ENCODE peak calls at places on chromosomes 7 and 10, in nine cellular contexts. E is GM06990; F is Peyer's patch; B is uterus; Q is mesothelial cell of epicardium; X is CD8-positive, alpha-beta T cell; A is AG09309; O is OCI-LY7; N is endodermal cell. W is an unnamed sample.

GRCh38 chr10:85979598-85979997 is 387.0 kb downstream of the GRID1 start:
- DNase-seq in E (no peak), F (no peak), B (no peak), Q (no peak), X (no peak), A (no peak), O (no peak), N (peak), W (no peak)

GRCh38 chr7:148650232-148650858 is 48.4 kb upstream of the CUL1 start:
- DNase-seq in E (no peak), F (no peak), B (no peak), Q (no peak), X (no peak), A (peak), O (no peak), N (no peak), W (no peak)

GRCh38 chr7:23373151-23374004 is 74.2 kb downstream of the MALSU1 start:
- DNase-seq in E (peak), F (peak), B (no peak), Q (no peak), X (peak), A (no peak), O (peak), N (no peak), W (peak)

GRCh38 chr10:96047004-96047649 is 3.7 kb downstream of the CCNJ start:
- DNase-seq in E (no peak), F (no peak), B (no peak), Q (no peak), X (no peak), A (no peak), O (peak), N (no peak), W (no peak)

GRCh38 chr10:97903128-97904025 is 53.7 kb downstream of the GOLGA7B start:
- DNase-seq in E (no peak), F (no peak), B (no peak), Q (no peak), X (no peak), A (no peak), O (no peak), N (no peak), W (no peak)

GRCh38 chr10:132374176-132374575 is 22.8 kb upstream of the PWWP2B start:
- DNase-seq in E (no peak), F (no peak), B (peak), Q (peak), X (no peak), A (no peak), O (no peak), N (no peak), W (no peak)

GRCh38 chr10:21402606-21403083 is 122.8 kb downstream of the SKIDA1 start:
- DNase-seq in E (no peak), F (no peak), B (no peak), Q (no peak), X (no peak), A (peak), O (no peak), N (no peak), W (no peak)

GRCh38 chr10:19932806-19933371 is 116.7 kb downstream of the PLXDC2 start:
- DNase-seq in E (no peak), F (no peak), B (no peak), Q (no peak), X (no peak), A (no peak), O (no peak), N (no peak), W (no peak)

GRCh38 chr10:97407211-97407951 is 6.2 kb upstream of the RRP12 start:
- DNase-seq in E (peak), F (peak), B (peak), Q (no peak), X (peak), A (peak), O (peak), N (peak), W (peak)

GRCh38 chr10:13894412-13895093 is 307.8 kb downstream of the PRPF18 start:
- DNase-seq in E (no peak), F (no peak), B (no peak), Q (no peak), X (no peak), A (no peak), O (no peak), N (peak), W (no peak)

GRCh38 chr7:55006499-55006898 is 12.3 kb upstream of the EGFR start:
- DNase-seq in E (no peak), F (no peak), B (no peak), Q (no peak), X (no peak), A (no peak), O (no peak), N (peak), W (no peak)

GRCh38 chr7:39428221-39428620 is 138.0 kb upstream of the YAE1 start:
- DNase-seq in E (no peak), F (no peak), B (no peak), Q (no peak), X (no peak), A (peak), O (no peak), N (no peak), W (no peak)

GRCh38 chr7:151439855-151440798 is at the start of gene CRYGN:
- DNase-seq in E (no peak), F (no peak), B (peak), Q (no peak), X (peak), A (no peak), O (no peak), N (peak), W (no peak)

GRCh38 chr10:119207713-119208552 is 562 bp downstream of the GRK5 start:
- DNase-seq in E (peak), F (peak), B (peak), Q (no peak), X (peak), A (no peak), O (peak), N (peak), W (no peak)

GRCh38 chr10:47239211-47239610 is 60.8 kb upstream of the GDF10 start:
- DNase-seq in E (no peak), F (no peak), B (no peak), Q (no peak), X (no peak), A (no peak), O (no peak), N (peak), W (no peak)

GRCh38 chr10:80518807-80519360 is 18.8 kb upstream of the SH2D4B start:
- DNase-seq in E (no peak), F (no peak), B (no peak), Q (no peak), X (no peak), A (no peak), O (no peak), N (no peak), W (no peak)

GRCh38 chr10:72597897-72598296 is 28.0 kb downstream of the MICU1 start:
- DNase-seq in E (peak), F (no peak), B (no peak), Q (no peak), X (no peak), A (no peak), O (no peak), N (no peak), W (peak)

GRCh38 chr7:27242580-27243339 is at the start of gene EVX1:
- DNase-seq in E (no peak), F (no peak), B (no peak), Q (no peak), X (peak), A (no peak), O (no peak), N (peak), W (no peak)

DNA sequence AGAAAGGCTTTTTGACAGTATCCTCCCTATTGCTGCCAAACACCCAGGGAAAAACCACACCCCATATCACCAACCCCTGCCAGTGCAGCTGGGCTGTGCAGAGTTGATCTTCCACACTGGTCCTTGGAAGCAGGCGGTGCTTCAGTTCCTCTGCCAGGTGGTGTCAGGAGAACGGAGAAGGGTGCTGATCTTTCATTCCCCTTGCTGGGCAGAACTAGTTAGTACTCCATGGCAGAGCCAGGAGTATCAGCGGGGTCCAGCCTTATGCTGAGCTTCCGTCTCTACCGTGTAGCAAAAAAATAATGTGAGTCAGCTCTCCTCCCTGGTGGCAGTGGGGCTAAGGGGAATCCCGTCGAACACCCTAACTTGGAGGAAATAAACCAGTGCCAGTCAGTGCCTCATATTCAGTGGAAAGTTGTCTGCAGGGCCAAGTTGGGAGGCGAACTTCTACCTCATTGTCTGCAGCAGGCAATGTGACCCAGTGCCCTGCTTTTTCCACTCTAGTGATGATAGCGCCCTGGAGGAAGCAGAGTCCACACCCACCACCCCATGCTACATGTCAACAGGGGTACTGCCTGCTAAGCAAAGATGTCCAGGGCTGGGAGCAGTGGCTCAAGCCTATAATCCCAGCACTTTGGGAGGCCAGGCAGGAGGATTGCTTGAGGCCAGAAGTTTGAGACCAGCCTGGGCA is 175.4 kb downstream of the AUTS2 start:
- DNase-seq in E (no peak), F (no peak), B (no peak), Q (no peak), X (no peak), A (no peak), O (no peak), N (no peak), W (no peak)
- TF ChIP-seq CTCF in E (no peak), F (no peak), B (no peak), Q (no peak), X (no peak), A (no peak), O (no peak), N (no peak), W (no peak)

DNA sequence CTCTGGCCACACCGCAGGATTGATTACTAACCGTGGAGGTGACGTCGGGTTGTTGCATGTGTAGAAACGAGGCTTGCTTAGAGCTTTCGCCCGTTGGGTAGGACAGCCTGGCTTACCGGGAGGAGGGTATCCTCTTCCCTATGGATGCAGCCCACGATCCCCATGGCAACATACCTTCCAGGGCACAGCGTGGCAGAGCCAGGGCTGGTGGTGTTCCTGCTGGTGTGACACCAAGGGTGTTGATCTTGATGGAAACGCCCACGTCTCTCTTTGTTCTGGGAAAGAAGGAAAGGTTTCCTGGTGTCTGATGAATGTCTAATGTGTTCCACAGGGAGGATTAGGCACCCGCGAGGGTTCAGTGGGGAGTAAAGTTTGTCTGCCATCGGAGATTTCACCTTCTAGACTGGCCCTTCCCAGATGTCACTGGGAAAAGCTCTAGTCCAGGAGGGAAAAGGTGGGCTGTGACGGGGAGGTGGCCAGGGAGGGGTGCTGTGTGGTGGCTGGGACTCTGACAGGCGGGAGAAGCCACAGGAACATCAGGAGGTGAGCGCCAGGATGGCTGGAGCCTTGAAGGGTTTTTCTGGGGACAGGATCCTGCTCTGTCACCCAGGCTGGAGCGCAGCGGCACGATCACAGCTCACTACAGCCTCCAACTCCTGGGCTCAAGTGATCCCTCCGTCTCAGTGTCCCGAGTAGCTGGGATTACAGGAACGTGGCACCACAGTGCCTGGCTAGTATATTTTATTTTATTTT is 102.1 kb downstream of the CUX1 start:
- DNase-seq in E (no peak), F (no peak), B (no peak), Q (no peak), X (no peak), A (no peak), O (no peak), N (no peak), W (no peak)
- TF ChIP-seq CTCF in E (no peak), F (no peak), B (no peak), Q (no peak), X (no peak), A (no peak), O (no peak), N (no peak), W (no peak)

DNA sequence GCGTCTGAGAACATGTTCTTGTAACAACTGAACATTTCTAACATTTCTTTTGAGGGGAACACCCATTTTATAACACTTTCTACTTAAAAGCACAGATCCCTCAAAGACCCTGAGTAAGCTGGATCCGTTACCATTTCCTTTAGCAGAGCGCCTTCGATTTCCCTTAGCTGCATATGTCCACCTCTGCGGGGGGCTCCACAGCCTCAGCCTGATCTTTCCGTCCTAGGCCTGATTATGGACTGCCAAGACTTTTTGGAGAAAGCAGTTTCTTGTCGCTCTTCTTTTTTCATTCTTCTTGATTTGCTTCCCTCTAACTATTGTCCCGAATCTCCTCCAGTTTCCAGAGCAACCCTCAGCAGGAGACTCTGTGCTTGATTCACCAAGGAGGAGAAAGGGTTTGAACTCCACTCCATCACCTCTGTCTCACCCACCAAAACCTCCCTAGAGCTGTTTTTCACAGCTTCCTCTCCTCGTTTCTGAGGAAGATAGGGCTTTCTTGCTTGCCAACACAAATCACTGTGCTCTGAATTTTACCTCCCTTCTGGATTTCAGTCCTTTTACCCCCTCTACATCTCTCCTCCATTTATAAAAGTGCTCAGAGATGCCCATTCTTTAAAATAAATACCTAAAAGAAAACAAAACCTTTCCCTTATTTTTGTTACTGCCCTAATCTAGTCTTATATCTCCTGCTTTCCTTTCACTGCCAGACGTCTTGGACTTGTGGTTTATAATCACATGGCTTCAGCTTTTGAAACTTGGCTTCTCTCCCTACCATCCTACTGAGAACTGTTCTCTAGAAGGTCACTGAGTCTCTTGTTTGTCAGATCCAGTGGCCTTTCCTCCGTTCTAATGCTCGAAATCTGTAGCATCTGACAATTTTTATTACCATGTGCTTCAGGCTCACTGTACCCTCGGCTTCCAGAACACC is 30.5 kb upstream of the ZRANB1 start:
- DNase-seq in E (no peak), F (no peak), B (no peak), Q (no peak), X (no peak), A (peak), O (no peak), N (no peak), W (no peak)
- TF ChIP-seq CTCF in E (peak), F (no peak), B (no peak), Q (no peak), X (no peak), A (no peak), O (peak), N (peak), W (no peak)

GRCh38 chr7:13725591-13725990 is 263.9 kb downstream of the ETV1 start:
- DNase-seq in E (no peak), F (no peak), B (no peak), Q (no peak), X (no peak), A (no peak), O (no peak), N (no peak), W (no peak)
- TF ChIP-seq CTCF in E (no peak), F (no peak), B (no peak), Q (peak), X (no peak), A (no peak), O (no peak), N (peak), W (no peak)

W was measured in GM10248.